ENCODE peak calls at places on chromosomes 13 and 19, in seven cellular contexts. R is thoracic aorta, A is adrenal gland, G is spleen, I is GM23338, J is Peyer's patch, U is stomach. L is an unnamed sample.

GRCh38 chr19:4362871-4363545 is 19.6 kb downstream of the MPND start:
- DNase-seq in J (no peak), U (no peak), R (no peak), I (peak; percentile 59), A (peak; percentile 43), G (peak; percentile 74), L (peak; percentile 58)

GRCh38 chr13:48531416-48532145 is 1.3 kb downstream of the RCBTB2 start:
- DNase-seq in G (no peak), U (no peak), I (no peak), R (no peak), J (no peak), A (peak; percentile 39), L (no peak)

GRCh38 chr19:34178276-34178614 is 5.9 kb downstream of the LSM14A start:
- DNase-seq in U (no peak), G (no peak), R (no peak), J (no peak), I (no peak), A (no peak), L (no peak)

GRCh38 chr13:51786425-51787010 is 17.4 kb downstream of the DHRS12 start:
- DNase-seq in U (no peak), A (no peak), R (no peak), I (no peak), J (no peak), G (no peak), L (no peak)

GRCh38 chr13:80572308-80572676 is 231.4 kb upstream of the SPRY2 start:
- DNase-seq in U (no peak), J (no peak), I (no peak), R (no peak), G (no peak), A (no peak), L (no peak)

GRCh38 chr13:52738719-52739467 is 727 bp downstream of the CNMD start:
- DNase-seq in A (no peak), I (peak; percentile 75), G (peak; percentile 74), J (no peak), R (no peak), U (no peak), L (no peak)

GRCh38 chr19:5144545-5145179 is 175.7 kb downstream of the KDM4B start:
- DNase-seq in J (no peak), G (peak; percentile 71), I (no peak), R (no peak), A (no peak), U (no peak), L (no peak)

GRCh38 chr13:48901786-48902185 is 73.9 kb upstream of the FNDC3A start:
- DNase-seq in I (no peak), R (no peak), A (no peak), G (no peak), J (no peak), U (no peak), L (no peak)

GRCh38 chr19:11705474-11705873 is 33.3 kb downstream of the ZNF823 start:
- DNase-seq in J (no peak), U (no peak), A (no peak), G (no peak), I (no peak), R (no peak), L (no peak)

GRCh38 chr13:113734099-113734825 is 24.8 kb upstream of the TMEM255B start:
- DNase-seq in A (no peak), I (no peak), R (no peak), G (peak; percentile 60), U (no peak), J (no peak), L (no peak)

GRCh38 chr13:44141213-44141724 is 232.4 kb upstream of the SERP2 start:
- DNase-seq in A (no peak), U (no peak), I (peak; percentile 47), J (no peak), R (no peak), G (no peak), L (no peak)

GRCh38 chr19:46674416-46675178 is 13.6 kb upstream of the DACT3 start:
- DNase-seq in G (no peak), J (no peak), U (no peak), I (peak; percentile 93), R (no peak), A (no peak), L (no peak)

GRCh38 chr19:45045671-45046353 is 7.0 kb downstream of the CLASRP start:
- DNase-seq in J (no peak), I (no peak), G (no peak), A (no peak), R (no peak), U (peak; percentile 62), L (no peak)

GRCh38 chr19:57620673-57621348 is 6.8 kb downstream of the ZNF134 start:
- DNase-seq in U (no peak), G (no peak), I (peak; percentile 40), J (no peak), A (no peak), R (no peak), L (no peak)

GRCh38 chr13:68272652-68273051 is 1042.5 kb upstream of the PCDH9 start:
- DNase-seq in I (no peak), J (no peak), G (no peak), A (no peak), U (no peak), R (no peak), L (no peak)

GRCh38 chr13:24012648-24013047 is 115.3 kb upstream of the C1QTNF9B start:
- DNase-seq in U (no peak), A (no peak), R (no peak), G (no peak), J (no peak), I (no peak), L (no peak)

GRCh38 chr13:94249512-94249911 is 230.0 kb downstream of the DCT start:
- DNase-seq in R (no peak), U (no peak), G (no peak), A (no peak), J (no peak), I (peak; percentile 28), L (no peak)

GRCh38 chr19:29624489-29625210 is 18.6 kb downstream of the POP4 start:
- DNase-seq in G (peak; percentile 34), A (no peak), R (no peak), I (peak; percentile 39), U (no peak), J (no peak), L (no peak)

GRCh38 chr19:29501816-29502580 is 23.8 kb upstream of the VSTM2B start:
- DNase-seq in G (no peak), R (no peak), A (no peak), U (no peak), I (no peak), J (no peak), L (no peak)

GRCh38 chr19:46748325-46749109 is 2.3 kb upstream of the STRN4 start:
- DNase-seq in R (no peak), J (peak; percentile 82), A (peak; percentile 81), I (peak; percentile 96), G (peak; percentile 89), U (peak; percentile 69), L (peak; percentile 78)

GRCh38 chr19:33373701-33374405 is at the start of gene CEBPG:
- DNase-seq in G (no peak), R (no peak), U (peak; percentile 55), A (peak; percentile 58), I (peak; percentile 63), J (peak; percentile 54), L (no peak)

GRCh38 chr13:73194310-73194709 is 135.5 kb downstream of the KLF5 start:
- DNase-seq in G (no peak), U (no peak), I (no peak), J (no peak), R (no peak), A (no peak), L (no peak)

GRCh38 chr13:30748717-30749116 is 13.4 kb downstream of the ALOX5AP start:
- DNase-seq in G (no peak), R (no peak), J (no peak), I (no peak), U (no peak), A (no peak), L (no peak)

GRCh38 chr13:107099661-107100060 is 531.7 kb upstream of the ARGLU1 start:
- DNase-seq in U (no peak), G (no peak), I (no peak), A (no peak), J (no peak), R (no peak), L (no peak)

GRCh38 chr19:4508698-4509097 is 9.6 kb downstream of the PLIN4 start:
- DNase-seq in U (no peak), J (no peak), G (no peak), I (no peak), R (no peak), A (no peak), L (no peak)

GRCh38 chr19:18709546-18709945 is 26.1 kb downstream of the CRTC1 start:
- DNase-seq in U (no peak), J (no peak), I (no peak), G (no peak), R (no peak), A (no peak), L (no peak)
- H3K27ac ChIP-seq in U (no peak overlapping the region), J (no peak overlapping the region), I (no peak overlapping the region), G (no peak overlapping the region), R (no peak overlapping the region), A (no peak overlapping the region), L (no peak overlapping the region)

GRCh38 chr19:51121257-51121656 is 3.4 kb upstream of the SIGLEC9 start:
- DNase-seq in U (no peak), A (no peak), J (no peak), G (peak; percentile 70), R (no peak), I (no peak), L (no peak)
- H3K4me1 ChIP-seq in U (no peaks in the 10 kb centered on the region), A (no peaks in the 10 kb centered on the region), J (no peaks in the 10 kb centered on the region), G (peaks cover 65% of the 10 kb centered on the region), R (no peaks in the 10 kb centered on the region), I (no peaks in the 10 kb centered on the region), L (no peaks in the 10 kb centered on the region)

DNA sequence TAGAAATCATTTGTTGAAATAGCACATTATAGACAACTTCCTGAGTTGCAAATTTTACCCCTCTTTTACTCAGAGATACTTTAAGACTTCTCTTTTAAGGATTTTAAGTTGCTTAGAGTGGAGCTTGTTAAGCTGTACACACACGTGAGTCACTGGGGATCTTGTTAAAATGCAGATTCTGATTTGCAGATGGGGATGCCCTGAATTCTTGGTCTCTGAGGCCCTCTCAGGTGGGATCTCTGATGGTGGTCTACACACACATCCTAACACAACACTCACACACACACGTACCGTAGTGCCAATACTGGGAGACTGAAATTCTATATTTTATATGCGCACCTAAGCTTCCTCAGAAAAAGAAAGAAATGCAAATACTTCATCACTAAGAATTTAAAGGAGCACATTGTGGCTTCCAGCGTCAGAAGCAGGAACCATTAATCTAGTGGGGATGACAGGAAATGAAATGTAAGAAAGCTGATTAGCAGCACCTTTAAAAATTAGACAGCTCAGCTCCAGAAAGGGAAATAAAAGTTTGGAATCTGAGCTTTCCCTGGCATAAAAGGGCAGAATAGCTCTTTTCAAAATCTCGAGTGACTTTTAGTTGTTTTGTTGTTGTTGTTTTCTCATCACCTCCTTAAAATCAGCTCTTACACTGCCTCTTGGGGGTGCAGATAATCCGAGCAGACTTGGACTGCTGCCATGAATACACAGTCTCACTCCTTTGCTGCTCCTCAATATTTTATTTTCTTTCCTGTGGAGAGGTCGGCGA is 788.1 kb downstream of the UQCRFS1 start:
- DNase-seq in G (no peak), I (no peak), A (no peak), U (no peak), J (no peak), R (no peak), L (no peak)
- TF ChIP-seq CTCF in G (no peak), I (no peak), A (no peak), U (no peak), J (no peak), R (no peak), L (no peak)

DNA sequence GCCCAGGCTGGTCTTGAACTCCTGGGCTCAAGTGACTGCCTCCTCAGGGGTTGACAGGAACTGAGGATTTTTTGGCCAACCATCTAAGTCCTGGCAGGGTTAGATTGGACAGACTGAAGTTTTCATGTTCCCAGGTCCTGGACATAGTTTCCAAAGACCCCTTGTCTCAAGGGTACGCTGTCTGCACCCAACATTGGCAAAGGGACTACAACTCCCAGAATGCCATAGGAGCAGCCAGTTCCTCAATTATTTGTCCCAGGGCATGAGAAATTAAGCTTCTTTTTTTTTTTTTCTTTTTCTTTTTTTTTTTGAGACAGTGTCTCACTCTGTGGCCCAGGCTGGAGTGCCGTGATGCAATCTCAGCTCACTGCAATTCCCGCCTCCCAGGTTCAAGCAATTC is 6.9 kb downstream of the GYS1 start:
- DNase-seq in J (no peak), U (no peak), I (no peak), A (no peak), R (no peak), G (no peak), L (no peak)
- H3K27ac ChIP-seq in J (no peak overlapping the region), U (no peak overlapping the region), I (no peak overlapping the region), A (no peak overlapping the region), R (no peak overlapping the region), G (no peak overlapping the region), L (no peak overlapping the region)